ENCODE peak calls at places on chromosomes 1 and 21, in four cellular contexts. F, L, E and I are unnamed samples.

GRCh38 chr21:39381009-39381408 is 32.1 kb upstream of the HMGN1 start:
- DNase-seq in F (no peak), L (no peak), E (no peak), I (no peak)

GRCh38 chr1:40393173-40393572 is 19.6 kb downstream of the SMAP2 start:
- DNase-seq in F (no peak), L (no peak), E (no peak), I (no peak)

GRCh38 chr21:44084496-44085241 is 22.5 kb upstream of the PWP2 start:
- DNase-seq in F (no peak), L (no peak), E (no peak), I (peak)

GRCh38 chr21:29258626-29259335 is 39.9 kb upstream of the BACH1 start:
- DNase-seq in F (peak), L (no peak), E (peak), I (peak)

GRCh38 chr1:63758805-63759204 is 15.0 kb upstream of the ROR1 start:
- DNase-seq in F (no peak), L (no peak), E (no peak), I (no peak)

GRCh38 chr1:109619655-109620395 is at the start of gene AMPD2:
- DNase-seq in F (peak), L (no peak), E (peak), I (peak)

GRCh38 chr1:174841747-174842146 is 158.0 kb upstream of the CACYBP start:
- DNase-seq in F (no peak), L (no peak), E (no peak), I (no peak)

GRCh38 chr1:188224263-188224662 is 1395.5 kb downstream of the PLA2G4A start:
- DNase-seq in F (no peak), L (no peak), E (no peak), I (peak)

GRCh38 chr1:67855444-67855843 is 22.2 kb upstream of the GNG12 start:
- DNase-seq in F (no peak), L (no peak), E (peak), I (no peak)

GRCh38 chr1:174795806-174796205 is 203.9 kb upstream of the CACYBP start:
- DNase-seq in F (no peak), L (no peak), E (peak), I (peak)

GRCh38 chr1:172662464-172663109 is 3.7 kb downstream of the FASLG start:
- DNase-seq in F (peak), L (no peak), E (peak), I (peak)

GRCh38 chr1:245856944-245857531 is 650.0 kb downstream of the SMYD3 start:
- DNase-seq in F (peak), L (no peak), E (peak), I (peak)

GRCh38 chr1:67652800-67653199 is 32.2 kb upstream of the GADD45A start:
- DNase-seq in F (peak), L (no peak), E (peak), I (peak)

GRCh38 chr1:175690298-175690697 is 53.1 kb downstream of the TNR start:
- DNase-seq in F (no peak), L (no peak), E (no peak), I (no peak)

GRCh38 chr1:54335396-54336056 is 70.7 kb downstream of the SSBP3 start:
- DNase-seq in F (peak), L (no peak), E (peak), I (peak)

GRCh38 chr1:24526940-24527542 is 24.4 kb downstream of the RCAN3 start:
- DNase-seq in F (peak), L (no peak), E (peak), I (no peak)

GRCh38 chr1:185284533-185285244 is 32.4 kb downstream of the IVNS1ABP start:
- DNase-seq in F (peak), L (no peak), E (no peak), I (peak)

GRCh38 chr1:13667696-13668095 is 32.3 kb upstream of the PRDM2 start:
- DNase-seq in F (no peak), L (no peak), E (no peak), I (no peak)

GRCh38 chr1:30382496-30382895 is 340.9 kb downstream of the MATN1 start:
- DNase-seq in F (no peak), L (no peak), E (no peak), I (no peak)

GRCh38 chr21:43193088-43193650 is 24.4 kb downstream of the CRYAA start:
- DNase-seq in F (no peak), L (no peak), E (no peak), I (no peak)

GRCh38 chr1:43143441-43143888 is 28.6 kb downstream of the EBNA1BP2 start:
- DNase-seq in F (no peak), L (peak), E (no peak), I (no peak)

GRCh38 chr1:55716610-55717009 is 501.4 kb upstream of the USP24 start:
- DNase-seq in F (peak), L (no peak), E (peak), I (peak)

GRCh38 chr1:28571911-28572310 is 19.0 kb downstream of the TRNAU1AP start:
- DNase-seq in F (no peak), L (no peak), E (no peak), I (no peak)

GRCh38 chr1:169005776-169006175 is 100.7 kb upstream of the ATP1B1 start:
- DNase-seq in F (no peak), L (no peak), E (no peak), I (no peak)

GRCh38 chr21:27759820-27760219 is 792.9 kb upstream of the ADAMTS5 start:
- DNase-seq in F (no peak), L (no peak), E (no peak), I (no peak)

GRCh38 chr1:72724951-72725863 is 442.9 kb upstream of the NEGR1 start:
- DNase-seq in F (no peak), L (no peak), E (no peak), I (no peak)

GRCh38 chr1:171488190-171488929 is 3.0 kb downstream of the PRRC2C start:
- DNase-seq in F (peak), L (no peak), E (no peak), I (no peak)

GRCh38 chr1:55038974-55039341 is 390 bp upstream of the PCSK9 start:
- DNase-seq in F (no peak), L (no peak), E (no peak), I (no peak)

GRCh38 chr1:17873007-17873675 is 118.0 kb downstream of the ACTL8 start:
- DNase-seq in F (no peak), L (no peak), E (no peak), I (no peak)

GRCh38 chr1:225454067-225454618 is 26.3 kb upstream of the LBR start:
- DNase-seq in F (no peak), L (no peak), E (peak), I (peak)

GRCh38 chr1:216560527-216560926 is 137.3 kb upstream of the USH2A start:
- DNase-seq in F (no peak), L (no peak), E (no peak), I (no peak)

GRCh38 chr1:111747282-111747734 is 8.1 kb upstream of the INKA2 start:
- DNase-seq in F (peak), L (no peak), E (peak), I (peak)

GRCh38 chr21:36156815-36157670 is at the start of gene DOP1B:
- DNase-seq in F (no peak), L (no peak), E (no peak), I (no peak)

GRCh38 chr1:89815611-89816010 is 5.2 kb upstream of the LRRC8D start:
- DNase-seq in F (no peak), L (no peak), E (no peak), I (no peak)

DNA sequence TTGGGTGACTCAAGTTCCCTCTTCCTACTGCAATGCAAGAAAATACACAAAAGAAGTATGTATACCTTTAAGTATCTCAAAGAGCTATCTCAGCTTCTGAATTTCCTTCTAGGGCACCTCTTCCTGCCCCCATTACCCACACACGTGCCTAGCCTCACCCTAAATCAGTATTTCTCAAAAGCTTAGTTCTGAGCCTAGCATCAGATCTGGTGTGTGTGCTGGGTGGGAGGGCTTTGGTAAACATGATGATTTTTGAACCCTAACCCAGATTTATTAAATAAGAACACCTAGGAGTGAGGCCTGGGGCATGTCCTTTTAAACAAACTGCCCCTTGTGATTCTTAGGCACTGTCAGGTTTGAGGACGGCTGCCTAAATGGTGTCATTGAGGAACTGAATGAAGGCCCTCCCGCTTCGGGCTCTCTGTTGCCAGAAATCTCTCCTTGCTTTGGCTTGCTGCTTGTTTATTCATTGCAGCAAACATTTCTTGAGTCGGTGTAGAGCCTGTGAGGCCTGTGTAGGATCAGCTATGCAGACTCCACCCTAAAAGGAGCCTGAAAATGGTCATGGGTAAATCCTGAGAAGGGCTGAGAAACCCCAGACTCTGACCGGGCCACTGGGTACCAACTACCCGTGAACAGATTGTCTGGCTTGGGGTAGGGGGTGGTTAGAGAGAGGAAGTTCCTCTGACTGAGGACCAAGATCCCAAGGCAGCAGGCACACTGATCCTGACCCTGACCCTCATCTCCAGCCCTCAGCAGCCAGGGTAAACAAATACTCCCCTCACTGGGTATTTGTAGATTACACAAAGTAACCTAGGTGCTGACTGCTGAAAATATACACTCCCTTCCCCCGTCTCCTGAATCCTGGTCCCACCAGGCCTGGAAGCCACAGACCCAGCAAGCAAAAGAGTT is 3.0 kb downstream of the IL6R start:
- DNase-seq in F (no peak), L (no peak), E (no peak), I (peak)
- H3K4me3 ChIP-seq in F (no peak), L (peak), E (no peak), I (peak)

DNA sequence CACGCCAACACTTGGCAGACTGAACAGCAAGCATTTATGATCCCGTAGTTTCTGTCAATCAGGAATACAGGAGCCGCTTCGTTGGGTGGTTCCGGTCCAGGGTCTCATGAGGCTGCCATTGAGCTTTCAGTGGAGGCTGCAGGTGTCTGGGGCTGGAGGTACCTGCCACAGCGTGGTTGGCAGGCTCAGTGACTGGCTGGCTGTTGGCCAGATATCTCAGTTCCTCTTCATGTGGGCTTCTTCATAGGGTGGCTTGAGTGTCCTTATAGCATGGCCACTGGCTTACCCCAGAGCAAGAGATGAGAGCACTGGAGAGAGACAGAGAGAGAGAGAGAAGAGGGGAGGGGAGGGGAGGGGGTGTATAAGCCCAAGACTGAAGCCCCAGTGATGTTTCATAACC is 29.3 kb downstream of the PIK3CD start:
- DNase-seq in F (no peak), L (no peak), E (no peak), I (no peak)
- H3K4me3 ChIP-seq in F (no peak), L (no peak), E (no peak), I (no peak)

DNA sequence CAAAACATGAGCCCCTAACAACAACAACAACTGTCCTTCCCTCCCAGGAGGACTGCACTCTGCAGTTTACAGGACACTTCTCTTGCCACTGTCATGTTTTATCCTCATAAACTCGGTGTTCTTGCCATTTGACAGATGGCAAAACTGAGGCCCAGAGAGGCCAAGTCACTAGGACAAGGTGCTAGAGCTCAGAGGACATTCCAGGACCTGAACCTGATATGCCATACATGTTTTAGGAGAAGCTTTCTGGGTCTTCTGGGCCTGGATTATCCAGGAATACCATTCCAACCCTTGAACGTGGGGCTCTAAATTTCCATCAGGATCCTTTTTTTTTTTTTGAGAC is 19.4 kb upstream of the TENT5B start:
- DNase-seq in F (no peak), L (no peak), E (no peak), I (no peak)
- H3K4me3 ChIP-seq in F (no peak), L (no peak), E (peak), I (peak)

GRCh38 chr1:167749741-167750140 is 28.0 kb downstream of the MPZL1 start:
- DNase-seq in F (no peak), L (no peak), E (no peak), I (no peak)
- H3K4me3 ChIP-seq in F (no peak), L (no peak), E (no peak), I (no peak)

GRCh38 chr1:82927753-82928152 is 1071.2 kb downstream of the TTLL7 start:
- DNase-seq in F (no peak), L (no peak), E (peak), I (no peak)
- H3K4me3 ChIP-seq in F (no peak), L (no peak), E (no peak), I (no peak)

DNA sequence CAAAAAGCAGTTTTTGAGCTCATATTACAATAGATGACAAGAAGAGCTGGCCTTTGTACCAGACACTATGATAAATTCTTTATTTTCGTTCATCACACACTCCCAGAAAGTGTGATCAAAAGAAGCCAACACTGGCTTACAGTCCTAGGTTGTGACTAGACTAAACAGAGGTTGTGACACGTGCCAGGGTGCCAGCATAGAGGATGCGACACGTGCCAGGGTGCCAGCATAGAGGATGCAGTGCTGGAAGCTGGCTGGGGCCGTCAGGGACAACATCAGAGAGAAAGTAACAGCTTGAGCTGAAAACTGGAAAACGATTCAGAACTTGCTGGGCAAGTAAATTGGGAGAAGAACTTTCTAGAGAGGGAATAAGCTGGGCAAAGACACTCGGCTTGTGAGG is 2.2 kb downstream of the MTARC1 start:
- DNase-seq in F (no peak), L (no peak), E (no peak), I (no peak)
- H3K4me3 ChIP-seq in F (no peak), L (no peak), E (no peak), I (no peak)